ENCODE peak calls at places on chromosomes 4 and X, in six cellular contexts. One of them, this sample, is unnamed.

GRCh38 chrX:47093248-47093647 is 15.0 kb downstream of the RGN start:
- DNase-seq in astrocyte of the cerebellum: peak
- DNase-seq in fibroblast of the aortic adventitia: peak
- DNase-seq in stimulated activated naive CD8-positive, alpha-beta T cell treated with anti-CD3 and anti-CD28 coated beads, Interleukin-15, Interleukin-2, amounts not matched to agents 100 U/mL and 50 U/mL, for 24 hours: peak
- DNase-seq in D341Med: no peak
- DNase-seq in activated CD4-positive, alpha-beta T cell treated with anti-CD3 and anti-CD28 coated beads, Interleukin-2, amount 10 ng/mL, durations not matched to agents 7 days and 5 days: peak
- DNase-seq in this sample: peak

GRCh38 chr4:122118243-122118642 is 33.9 kb upstream of the BLTP1 start:
- DNase-seq in activated CD4-positive, alpha-beta T cell treated with anti-CD3 and anti-CD28 coated beads, Interleukin-2, amount 10 ng/mL, durations not matched to agents 7 days and 5 days: no peak
- DNase-seq in D341Med: no peak
- DNase-seq in astrocyte of the cerebellum: no peak
- DNase-seq in stimulated activated naive CD8-positive, alpha-beta T cell treated with anti-CD3 and anti-CD28 coated beads, Interleukin-15, Interleukin-2, amounts not matched to agents 100 U/mL and 50 U/mL, for 24 hours: no peak
- DNase-seq in fibroblast of the aortic adventitia: no peak
- DNase-seq in this sample: no peak

GRCh38 chr4:81732980-81733379 is 261.3 kb upstream of the RASGEF1B start:
- DNase-seq in astrocyte of the cerebellum: no peak
- DNase-seq in D341Med: no peak
- DNase-seq in stimulated activated naive CD8-positive, alpha-beta T cell treated with anti-CD3 and anti-CD28 coated beads, Interleukin-15, Interleukin-2, amounts not matched to agents 100 U/mL and 50 U/mL, for 24 hours: no peak
- DNase-seq in fibroblast of the aortic adventitia: no peak
- DNase-seq in activated CD4-positive, alpha-beta T cell treated with anti-CD3 and anti-CD28 coated beads, Interleukin-2, amount 10 ng/mL, durations not matched to agents 7 days and 5 days: no peak
- DNase-seq in this sample: no peak

GRCh38 chr4:152499322-152499721 is 36.6 kb downstream of the FBXW7 start:
- DNase-seq in fibroblast of the aortic adventitia: no peak
- DNase-seq in astrocyte of the cerebellum: no peak
- DNase-seq in D341Med: no peak
- DNase-seq in activated CD4-positive, alpha-beta T cell treated with anti-CD3 and anti-CD28 coated beads, Interleukin-2, amount 10 ng/mL, durations not matched to agents 7 days and 5 days: no peak
- DNase-seq in stimulated activated naive CD8-positive, alpha-beta T cell treated with anti-CD3 and anti-CD28 coated beads, Interleukin-15, Interleukin-2, amounts not matched to agents 100 U/mL and 50 U/mL, for 24 hours: no peak
- DNase-seq in this sample: no peak

GRCh38 chr4:121957266-121957665 is 5.4 kb upstream of the TRPC3 start:
- DNase-seq in stimulated activated naive CD8-positive, alpha-beta T cell treated with anti-CD3 and anti-CD28 coated beads, Interleukin-15, Interleukin-2, amounts not matched to agents 100 U/mL and 50 U/mL, for 24 hours: no peak
- DNase-seq in astrocyte of the cerebellum: no peak
- DNase-seq in activated CD4-positive, alpha-beta T cell treated with anti-CD3 and anti-CD28 coated beads, Interleukin-2, amount 10 ng/mL, durations not matched to agents 7 days and 5 days: no peak
- DNase-seq in fibroblast of the aortic adventitia: no peak
- DNase-seq in D341Med: no peak
- DNase-seq in this sample: no peak

GRCh38 chr4:151129801-151130200 is 30.4 kb downstream of the RPS3A start:
- DNase-seq in D341Med: no peak
- DNase-seq in stimulated activated naive CD8-positive, alpha-beta T cell treated with anti-CD3 and anti-CD28 coated beads, Interleukin-15, Interleukin-2, amounts not matched to agents 100 U/mL and 50 U/mL, for 24 hours: no peak
- DNase-seq in activated CD4-positive, alpha-beta T cell treated with anti-CD3 and anti-CD28 coated beads, Interleukin-2, amount 10 ng/mL, durations not matched to agents 7 days and 5 days: no peak
- DNase-seq in astrocyte of the cerebellum: no peak
- DNase-seq in fibroblast of the aortic adventitia: no peak
- DNase-seq in this sample: no peak

GRCh38 chr4:161894493-161895167 is 269.2 kb downstream of the FSTL5 start:
- DNase-seq in fibroblast of the aortic adventitia: no peak
- DNase-seq in activated CD4-positive, alpha-beta T cell treated with anti-CD3 and anti-CD28 coated beads, Interleukin-2, amount 10 ng/mL, durations not matched to agents 7 days and 5 days: no peak
- DNase-seq in D341Med: no peak
- DNase-seq in stimulated activated naive CD8-positive, alpha-beta T cell treated with anti-CD3 and anti-CD28 coated beads, Interleukin-15, Interleukin-2, amounts not matched to agents 100 U/mL and 50 U/mL, for 24 hours: no peak
- DNase-seq in astrocyte of the cerebellum: no peak
- DNase-seq in this sample: no peak

GRCh38 chrX:46582964-46583363 is 9.4 kb downstream of the CHST7 start:
- DNase-seq in fibroblast of the aortic adventitia: peak
- DNase-seq in activated CD4-positive, alpha-beta T cell treated with anti-CD3 and anti-CD28 coated beads, Interleukin-2, amount 10 ng/mL, durations not matched to agents 7 days and 5 days: no peak
- DNase-seq in D341Med: no peak
- DNase-seq in astrocyte of the cerebellum: peak
- DNase-seq in stimulated activated naive CD8-positive, alpha-beta T cell treated with anti-CD3 and anti-CD28 coated beads, Interleukin-15, Interleukin-2, amounts not matched to agents 100 U/mL and 50 U/mL, for 24 hours: no peak
- DNase-seq in this sample: no peak

GRCh38 chr4:28229092-28229491 is 1368.5 kb downstream of the STIM2 start:
- DNase-seq in fibroblast of the aortic adventitia: peak
- DNase-seq in stimulated activated naive CD8-positive, alpha-beta T cell treated with anti-CD3 and anti-CD28 coated beads, Interleukin-15, Interleukin-2, amounts not matched to agents 100 U/mL and 50 U/mL, for 24 hours: no peak
- DNase-seq in astrocyte of the cerebellum: no peak
- DNase-seq in activated CD4-positive, alpha-beta T cell treated with anti-CD3 and anti-CD28 coated beads, Interleukin-2, amount 10 ng/mL, durations not matched to agents 7 days and 5 days: no peak
- DNase-seq in D341Med: no peak
- DNase-seq in this sample: no peak

GRCh38 chr4:149980125-149980682 is 98.0 kb upstream of the DCLK2 start:
- DNase-seq in D341Med: no peak
- DNase-seq in activated CD4-positive, alpha-beta T cell treated with anti-CD3 and anti-CD28 coated beads, Interleukin-2, amount 10 ng/mL, durations not matched to agents 7 days and 5 days: no peak
- DNase-seq in fibroblast of the aortic adventitia: no peak
- DNase-seq in astrocyte of the cerebellum: no peak
- DNase-seq in stimulated activated naive CD8-positive, alpha-beta T cell treated with anti-CD3 and anti-CD28 coated beads, Interleukin-15, Interleukin-2, amounts not matched to agents 100 U/mL and 50 U/mL, for 24 hours: no peak
- DNase-seq in this sample: no peak

GRCh38 chr4:182736207-182736606 is 181.0 kb downstream of the DCTD start:
- DNase-seq in astrocyte of the cerebellum: no peak
- DNase-seq in fibroblast of the aortic adventitia: no peak
- DNase-seq in D341Med: no peak
- DNase-seq in activated CD4-positive, alpha-beta T cell treated with anti-CD3 and anti-CD28 coated beads, Interleukin-2, amount 10 ng/mL, durations not matched to agents 7 days and 5 days: no peak
- DNase-seq in stimulated activated naive CD8-positive, alpha-beta T cell treated with anti-CD3 and anti-CD28 coated beads, Interleukin-15, Interleukin-2, amounts not matched to agents 100 U/mL and 50 U/mL, for 24 hours: no peak
- DNase-seq in this sample: no peak

GRCh38 chr4:140046037-140046436 is 107.9 kb downstream of the MAML3 start:
- DNase-seq in astrocyte of the cerebellum: no peak
- DNase-seq in fibroblast of the aortic adventitia: no peak
- DNase-seq in stimulated activated naive CD8-positive, alpha-beta T cell treated with anti-CD3 and anti-CD28 coated beads, Interleukin-15, Interleukin-2, amounts not matched to agents 100 U/mL and 50 U/mL, for 24 hours: no peak
- DNase-seq in D341Med: no peak
- DNase-seq in activated CD4-positive, alpha-beta T cell treated with anti-CD3 and anti-CD28 coated beads, Interleukin-2, amount 10 ng/mL, durations not matched to agents 7 days and 5 days: no peak
- DNase-seq in this sample: no peak

GRCh38 chr4:149709640-149710039 is 106.0 kb downstream of the IQCM start:
- DNase-seq in astrocyte of the cerebellum: no peak
- DNase-seq in activated CD4-positive, alpha-beta T cell treated with anti-CD3 and anti-CD28 coated beads, Interleukin-2, amount 10 ng/mL, durations not matched to agents 7 days and 5 days: no peak
- DNase-seq in stimulated activated naive CD8-positive, alpha-beta T cell treated with anti-CD3 and anti-CD28 coated beads, Interleukin-15, Interleukin-2, amounts not matched to agents 100 U/mL and 50 U/mL, for 24 hours: no peak
- DNase-seq in D341Med: no peak
- DNase-seq in fibroblast of the aortic adventitia: no peak
- DNase-seq in this sample: peak

GRCh38 chr4:16843831-16844508 is 54.5 kb downstream of the LDB2 start:
- DNase-seq in fibroblast of the aortic adventitia: peak
- DNase-seq in D341Med: no peak
- DNase-seq in astrocyte of the cerebellum: peak
- DNase-seq in stimulated activated naive CD8-positive, alpha-beta T cell treated with anti-CD3 and anti-CD28 coated beads, Interleukin-15, Interleukin-2, amounts not matched to agents 100 U/mL and 50 U/mL, for 24 hours: no peak
- DNase-seq in activated CD4-positive, alpha-beta T cell treated with anti-CD3 and anti-CD28 coated beads, Interleukin-2, amount 10 ng/mL, durations not matched to agents 7 days and 5 days: no peak
- DNase-seq in this sample: peak

GRCh38 chr4:158535130-158535614 is 13.5 kb downstream of the RXFP1 start:
- DNase-seq in stimulated activated naive CD8-positive, alpha-beta T cell treated with anti-CD3 and anti-CD28 coated beads, Interleukin-15, Interleukin-2, amounts not matched to agents 100 U/mL and 50 U/mL, for 24 hours: peak
- DNase-seq in fibroblast of the aortic adventitia: peak
- DNase-seq in D341Med: no peak
- DNase-seq in astrocyte of the cerebellum: peak
- DNase-seq in activated CD4-positive, alpha-beta T cell treated with anti-CD3 and anti-CD28 coated beads, Interleukin-2, amount 10 ng/mL, durations not matched to agents 7 days and 5 days: peak
- DNase-seq in this sample: peak

GRCh38 chr4:126592088-126592487 is 1040.7 kb upstream of the INTU start:
- DNase-seq in D341Med: no peak
- DNase-seq in activated CD4-positive, alpha-beta T cell treated with anti-CD3 and anti-CD28 coated beads, Interleukin-2, amount 10 ng/mL, durations not matched to agents 7 days and 5 days: no peak
- DNase-seq in stimulated activated naive CD8-positive, alpha-beta T cell treated with anti-CD3 and anti-CD28 coated beads, Interleukin-15, Interleukin-2, amounts not matched to agents 100 U/mL and 50 U/mL, for 24 hours: no peak
- DNase-seq in fibroblast of the aortic adventitia: peak
- DNase-seq in astrocyte of the cerebellum: peak
- DNase-seq in this sample: no peak

GRCh38 chrX:75038925-75039324 is 113.7 kb upstream of the NEXMIF start:
- DNase-seq in D341Med: no peak
- DNase-seq in fibroblast of the aortic adventitia: peak
- DNase-seq in astrocyte of the cerebellum: no peak
- DNase-seq in activated CD4-positive, alpha-beta T cell treated with anti-CD3 and anti-CD28 coated beads, Interleukin-2, amount 10 ng/mL, durations not matched to agents 7 days and 5 days: peak
- DNase-seq in stimulated activated naive CD8-positive, alpha-beta T cell treated with anti-CD3 and anti-CD28 coated beads, Interleukin-15, Interleukin-2, amounts not matched to agents 100 U/mL and 50 U/mL, for 24 hours: peak
- DNase-seq in this sample: no peak

GRCh38 chr4:110364911-110365520 is 110.9 kb upstream of the ENPEP start:
- DNase-seq in D341Med: no peak
- DNase-seq in fibroblast of the aortic adventitia: no peak
- DNase-seq in astrocyte of the cerebellum: no peak
- DNase-seq in stimulated activated naive CD8-positive, alpha-beta T cell treated with anti-CD3 and anti-CD28 coated beads, Interleukin-15, Interleukin-2, amounts not matched to agents 100 U/mL and 50 U/mL, for 24 hours: no peak
- DNase-seq in activated CD4-positive, alpha-beta T cell treated with anti-CD3 and anti-CD28 coated beads, Interleukin-2, amount 10 ng/mL, durations not matched to agents 7 days and 5 days: no peak
- DNase-seq in this sample: no peak

GRCh38 chr4:23337292-23337691 is 552.6 kb downstream of the PPARGC1A start:
- DNase-seq in activated CD4-positive, alpha-beta T cell treated with anti-CD3 and anti-CD28 coated beads, Interleukin-2, amount 10 ng/mL, durations not matched to agents 7 days and 5 days: no peak
- DNase-seq in fibroblast of the aortic adventitia: no peak
- DNase-seq in astrocyte of the cerebellum: no peak
- DNase-seq in stimulated activated naive CD8-positive, alpha-beta T cell treated with anti-CD3 and anti-CD28 coated beads, Interleukin-15, Interleukin-2, amounts not matched to agents 100 U/mL and 50 U/mL, for 24 hours: no peak
- DNase-seq in D341Med: no peak
- DNase-seq in this sample: no peak

GRCh38 chr4:99651811-99652545 is 5.7 kb downstream of the C4orf54 start:
- DNase-seq in stimulated activated naive CD8-positive, alpha-beta T cell treated with anti-CD3 and anti-CD28 coated beads, Interleukin-15, Interleukin-2, amounts not matched to agents 100 U/mL and 50 U/mL, for 24 hours: no peak
- DNase-seq in activated CD4-positive, alpha-beta T cell treated with anti-CD3 and anti-CD28 coated beads, Interleukin-2, amount 10 ng/mL, durations not matched to agents 7 days and 5 days: no peak
- DNase-seq in D341Med: no peak
- DNase-seq in astrocyte of the cerebellum: no peak
- DNase-seq in fibroblast of the aortic adventitia: no peak
- DNase-seq in this sample: no peak

GRCh38 chrX:74382613-74383012 is 38.7 kb upstream of the SLC16A2 start:
- DNase-seq in fibroblast of the aortic adventitia: peak
- DNase-seq in D341Med: peak
- DNase-seq in stimulated activated naive CD8-positive, alpha-beta T cell treated with anti-CD3 and anti-CD28 coated beads, Interleukin-15, Interleukin-2, amounts not matched to agents 100 U/mL and 50 U/mL, for 24 hours: peak
- DNase-seq in activated CD4-positive, alpha-beta T cell treated with anti-CD3 and anti-CD28 coated beads, Interleukin-2, amount 10 ng/mL, durations not matched to agents 7 days and 5 days: peak
- DNase-seq in astrocyte of the cerebellum: peak
- DNase-seq in this sample: peak

GRCh38 chr4:74969507-74970474 is 36.9 kb downstream of the PARM1 start:
- DNase-seq in astrocyte of the cerebellum: no peak
- DNase-seq in stimulated activated naive CD8-positive, alpha-beta T cell treated with anti-CD3 and anti-CD28 coated beads, Interleukin-15, Interleukin-2, amounts not matched to agents 100 U/mL and 50 U/mL, for 24 hours: no peak
- DNase-seq in activated CD4-positive, alpha-beta T cell treated with anti-CD3 and anti-CD28 coated beads, Interleukin-2, amount 10 ng/mL, durations not matched to agents 7 days and 5 days: no peak
- DNase-seq in fibroblast of the aortic adventitia: peak
- DNase-seq in D341Med: no peak
- DNase-seq in this sample: no peak

GRCh38 chrX:13653022-13653693 is at the start of gene TCEANC:
- DNase-seq in activated CD4-positive, alpha-beta T cell treated with anti-CD3 and anti-CD28 coated beads, Interleukin-2, amount 10 ng/mL, durations not matched to agents 7 days and 5 days: peak
- DNase-seq in astrocyte of the cerebellum: peak
- DNase-seq in stimulated activated naive CD8-positive, alpha-beta T cell treated with anti-CD3 and anti-CD28 coated beads, Interleukin-15, Interleukin-2, amounts not matched to agents 100 U/mL and 50 U/mL, for 24 hours: peak
- DNase-seq in D341Med: peak
- DNase-seq in fibroblast of the aortic adventitia: peak
- DNase-seq in this sample: peak

GRCh38 chr4:159370316-159370715 is 267.4 kb downstream of the RAPGEF2 start:
- DNase-seq in D341Med: no peak
- DNase-seq in fibroblast of the aortic adventitia: no peak
- DNase-seq in activated CD4-positive, alpha-beta T cell treated with anti-CD3 and anti-CD28 coated beads, Interleukin-2, amount 10 ng/mL, durations not matched to agents 7 days and 5 days: no peak
- DNase-seq in astrocyte of the cerebellum: no peak
- DNase-seq in stimulated activated naive CD8-positive, alpha-beta T cell treated with anti-CD3 and anti-CD28 coated beads, Interleukin-15, Interleukin-2, amounts not matched to agents 100 U/mL and 50 U/mL, for 24 hours: no peak
- DNase-seq in this sample: no peak

GRCh38 chr4:41709844-41710481 is 38.6 kb downstream of the PHOX2B start:
- DNase-seq in activated CD4-positive, alpha-beta T cell treated with anti-CD3 and anti-CD28 coated beads, Interleukin-2, amount 10 ng/mL, durations not matched to agents 7 days and 5 days: no peak
- DNase-seq in astrocyte of the cerebellum: peak
- DNase-seq in fibroblast of the aortic adventitia: peak
- DNase-seq in stimulated activated naive CD8-positive, alpha-beta T cell treated with anti-CD3 and anti-CD28 coated beads, Interleukin-15, Interleukin-2, amounts not matched to agents 100 U/mL and 50 U/mL, for 24 hours: no peak
- DNase-seq in D341Med: no peak
- DNase-seq in this sample: peak

GRCh38 chrX:153474718-153475117 is 4.3 kb upstream of the HAUS7 start:
- DNase-seq in fibroblast of the aortic adventitia: peak
- DNase-seq in stimulated activated naive CD8-positive, alpha-beta T cell treated with anti-CD3 and anti-CD28 coated beads, Interleukin-15, Interleukin-2, amounts not matched to agents 100 U/mL and 50 U/mL, for 24 hours: peak
- DNase-seq in D341Med: no peak
- DNase-seq in activated CD4-positive, alpha-beta T cell treated with anti-CD3 and anti-CD28 coated beads, Interleukin-2, amount 10 ng/mL, durations not matched to agents 7 days and 5 days: peak
- DNase-seq in astrocyte of the cerebellum: no peak
- DNase-seq in this sample: no peak

GRCh38 chr4:48538358-48538757 is 48.3 kb downstream of the ZAR1 start:
- DNase-seq in astrocyte of the cerebellum: no peak
- DNase-seq in stimulated activated naive CD8-positive, alpha-beta T cell treated with anti-CD3 and anti-CD28 coated beads, Interleukin-15, Interleukin-2, amounts not matched to agents 100 U/mL and 50 U/mL, for 24 hours: no peak
- DNase-seq in activated CD4-positive, alpha-beta T cell treated with anti-CD3 and anti-CD28 coated beads, Interleukin-2, amount 10 ng/mL, durations not matched to agents 7 days and 5 days: no peak
- DNase-seq in D341Med: no peak
- DNase-seq in fibroblast of the aortic adventitia: no peak
- DNase-seq in this sample: no peak

GRCh38 chrX:13937370-13938052 is 92.2 kb downstream of the GEMIN8 start:
- DNase-seq in D341Med: peak
- DNase-seq in fibroblast of the aortic adventitia: peak
- DNase-seq in astrocyte of the cerebellum: peak
- DNase-seq in activated CD4-positive, alpha-beta T cell treated with anti-CD3 and anti-CD28 coated beads, Interleukin-2, amount 10 ng/mL, durations not matched to agents 7 days and 5 days: no peak
- DNase-seq in stimulated activated naive CD8-positive, alpha-beta T cell treated with anti-CD3 and anti-CD28 coated beads, Interleukin-15, Interleukin-2, amounts not matched to agents 100 U/mL and 50 U/mL, for 24 hours: no peak
- DNase-seq in this sample: no peak

GRCh38 chr4:156109943-156110925 is 156.6 kb upstream of the CTSO start:
- DNase-seq in activated CD4-positive, alpha-beta T cell treated with anti-CD3 and anti-CD28 coated beads, Interleukin-2, amount 10 ng/mL, durations not matched to agents 7 days and 5 days: no peak
- DNase-seq in D341Med: peak
- DNase-seq in stimulated activated naive CD8-positive, alpha-beta T cell treated with anti-CD3 and anti-CD28 coated beads, Interleukin-15, Interleukin-2, amounts not matched to agents 100 U/mL and 50 U/mL, for 24 hours: no peak
- DNase-seq in astrocyte of the cerebellum: no peak
- DNase-seq in fibroblast of the aortic adventitia: peak
- DNase-seq in this sample: no peak

GRCh38 chr4:88765729-88766128 is 68.1 kb upstream of the NAP1L5 start:
- DNase-seq in D341Med: no peak
- DNase-seq in activated CD4-positive, alpha-beta T cell treated with anti-CD3 and anti-CD28 coated beads, Interleukin-2, amount 10 ng/mL, durations not matched to agents 7 days and 5 days: no peak
- DNase-seq in astrocyte of the cerebellum: peak
- DNase-seq in fibroblast of the aortic adventitia: peak
- DNase-seq in stimulated activated naive CD8-positive, alpha-beta T cell treated with anti-CD3 and anti-CD28 coated beads, Interleukin-15, Interleukin-2, amounts not matched to agents 100 U/mL and 50 U/mL, for 24 hours: no peak
- DNase-seq in this sample: peak

GRCh38 chr4:83285022-83285387 is 407 bp upstream of the COQ2 start:
- DNase-seq in activated CD4-positive, alpha-beta T cell treated with anti-CD3 and anti-CD28 coated beads, Interleukin-2, amount 10 ng/mL, durations not matched to agents 7 days and 5 days: peak
- DNase-seq in stimulated activated naive CD8-positive, alpha-beta T cell treated with anti-CD3 and anti-CD28 coated beads, Interleukin-15, Interleukin-2, amounts not matched to agents 100 U/mL and 50 U/mL, for 24 hours: no peak
- DNase-seq in astrocyte of the cerebellum: no peak
- DNase-seq in fibroblast of the aortic adventitia: peak
- DNase-seq in D341Med: no peak
- DNase-seq in this sample: no peak

GRCh38 chrX:40240844-40241243 is 143.1 kb upstream of the BCOR start:
- DNase-seq in D341Med: no peak
- DNase-seq in activated CD4-positive, alpha-beta T cell treated with anti-CD3 and anti-CD28 coated beads, Interleukin-2, amount 10 ng/mL, durations not matched to agents 7 days and 5 days: no peak
- DNase-seq in astrocyte of the cerebellum: no peak
- DNase-seq in fibroblast of the aortic adventitia: no peak
- DNase-seq in stimulated activated naive CD8-positive, alpha-beta T cell treated with anti-CD3 and anti-CD28 coated beads, Interleukin-15, Interleukin-2, amounts not matched to agents 100 U/mL and 50 U/mL, for 24 hours: no peak
- DNase-seq in this sample: no peak

GRCh38 chrX:153333821-153334653 is at the start of gene ZNF275:
- DNase-seq in D341Med: peak
- DNase-seq in activated CD4-positive, alpha-beta T cell treated with anti-CD3 and anti-CD28 coated beads, Interleukin-2, amount 10 ng/mL, durations not matched to agents 7 days and 5 days: peak
- DNase-seq in astrocyte of the cerebellum: peak
- DNase-seq in stimulated activated naive CD8-positive, alpha-beta T cell treated with anti-CD3 and anti-CD28 coated beads, Interleukin-15, Interleukin-2, amounts not matched to agents 100 U/mL and 50 U/mL, for 24 hours: peak
- DNase-seq in fibroblast of the aortic adventitia: peak
- DNase-seq in this sample: peak

GRCh38 chrX:94942603-94943002 is 1268.6 kb downstream of the FAM133A start:
- DNase-seq in activated CD4-positive, alpha-beta T cell treated with anti-CD3 and anti-CD28 coated beads, Interleukin-2, amount 10 ng/mL, durations not matched to agents 7 days and 5 days: no peak
- DNase-seq in stimulated activated naive CD8-positive, alpha-beta T cell treated with anti-CD3 and anti-CD28 coated beads, Interleukin-15, Interleukin-2, amounts not matched to agents 100 U/mL and 50 U/mL, for 24 hours: no peak
- DNase-seq in D341Med: peak
- DNase-seq in astrocyte of the cerebellum: no peak
- DNase-seq in fibroblast of the aortic adventitia: no peak
- DNase-seq in this sample: no peak

GRCh38 chr4:80266267-80266901 is at the start of gene FGF5:
- DNase-seq in activated CD4-positive, alpha-beta T cell treated with anti-CD3 and anti-CD28 coated beads, Interleukin-2, amount 10 ng/mL, durations not matched to agents 7 days and 5 days: peak
- DNase-seq in stimulated activated naive CD8-positive, alpha-beta T cell treated with anti-CD3 and anti-CD28 coated beads, Interleukin-15, Interleukin-2, amounts not matched to agents 100 U/mL and 50 U/mL, for 24 hours: peak
- DNase-seq in D341Med: peak
- DNase-seq in fibroblast of the aortic adventitia: peak
- DNase-seq in astrocyte of the cerebellum: peak
- DNase-seq in this sample: peak

GRCh38 chr4:155011163-155011825 is 197.1 kb upstream of the NPY2R start:
- DNase-seq in astrocyte of the cerebellum: no peak
- DNase-seq in activated CD4-positive, alpha-beta T cell treated with anti-CD3 and anti-CD28 coated beads, Interleukin-2, amount 10 ng/mL, durations not matched to agents 7 days and 5 days: no peak
- DNase-seq in D341Med: no peak
- DNase-seq in stimulated activated naive CD8-positive, alpha-beta T cell treated with anti-CD3 and anti-CD28 coated beads, Interleukin-15, Interleukin-2, amounts not matched to agents 100 U/mL and 50 U/mL, for 24 hours: no peak
- DNase-seq in fibroblast of the aortic adventitia: no peak
- DNase-seq in this sample: no peak

GRCh38 chrX:97126020-97126419 is 242.3 kb downstream of the RPA4 start:
- DNase-seq in astrocyte of the cerebellum: peak
- DNase-seq in activated CD4-positive, alpha-beta T cell treated with anti-CD3 and anti-CD28 coated beads, Interleukin-2, amount 10 ng/mL, durations not matched to agents 7 days and 5 days: no peak
- DNase-seq in fibroblast of the aortic adventitia: peak
- DNase-seq in D341Med: no peak
- DNase-seq in stimulated activated naive CD8-positive, alpha-beta T cell treated with anti-CD3 and anti-CD28 coated beads, Interleukin-15, Interleukin-2, amounts not matched to agents 100 U/mL and 50 U/mL, for 24 hours: no peak
- DNase-seq in this sample: peak

GRCh38 chrX:144896323-144896722 is 351.0 kb upstream of the SPANXN1 start:
- DNase-seq in activated CD4-positive, alpha-beta T cell treated with anti-CD3 and anti-CD28 coated beads, Interleukin-2, amount 10 ng/mL, durations not matched to agents 7 days and 5 days: no peak
- DNase-seq in fibroblast of the aortic adventitia: peak
- DNase-seq in stimulated activated naive CD8-positive, alpha-beta T cell treated with anti-CD3 and anti-CD28 coated beads, Interleukin-15, Interleukin-2, amounts not matched to agents 100 U/mL and 50 U/mL, for 24 hours: no peak
- DNase-seq in astrocyte of the cerebellum: no peak
- DNase-seq in D341Med: no peak
- DNase-seq in this sample: no peak

This sample was measured in non-pigmented ciliary epithelial cell.